ENCODE peak calls at places on chromosomes 12 and 14, in ten cellular contexts. H is activated CD8-positive, alpha-beta T cell treated with anti-CD3 and anti-CD28 coated beads for 36 hours; E is effector memory CD8-positive, alpha-beta T cell; J is left cardiac atrium; N is foreskin keratinocyte; X is upper lobe of right lung; G is natural killer cell; M is activated T-cell treated with anti-CD3 and anti-CD28 coated beads, Interleukin-2, amount 50 U/mL, for 4 hours; Y is right lobe of liver; O is heart left ventricle. V is an unnamed sample.

GRCh38 chr12:103513875-103514274 is 18.1 kb upstream of the C12orf42 start:
- ATAC-seq in H (peak; percentile 76), E (no peak), J (no peak), N (no peak), X (no peak), G (no peak), M (no peak), Y (no peak), O (no peak), V (peak; percentile 83)

GRCh38 chr14:90452366-90452765 is 55.5 kb downstream of the CALM1 start:
- ATAC-seq in H (peak; percentile 24), E (no peak), J (no peak), N (no peak), X (no peak), G (no peak), M (no peak), Y (no peak), O (no peak), V (peak; percentile 76)

GRCh38 chr12:94458882-94459772 is 540 bp downstream of the CEP83 start:
- ATAC-seq in H (no peak), E (peak; percentile 49), J (peak; percentile 73), N (no peak), X (peak; percentile 74), G (peak; percentile 32), M (peak; percentile 41), Y (peak; percentile 61), O (peak; percentile 69), V (peak; percentile 49)

GRCh38 chr14:88481089-88481488 is 73.7 kb downstream of the PTPN21 start:
- ATAC-seq in H (no peak), E (no peak), J (no peak), N (no peak), X (peak; percentile 25), G (no peak), M (no peak), Y (no peak), O (no peak), V (no peak)

GRCh38 chr14:68965261-68965761 is 13.8 kb downstream of the ACTN1 start:
- ATAC-seq in H (no peak), E (no peak), J (no peak), N (no peak), X (peak; percentile 82), G (no peak), M (no peak), Y (peak; percentile 65), O (no peak), V (no peak)

GRCh38 chr12:131701705-131702572 is 9.0 kb upstream of the SFSWAP start:
- ATAC-seq in H (no peak), E (no peak), J (no peak), N (no peak), X (no peak), G (no peak), M (no peak), Y (no peak), O (no peak), V (no peak)

GRCh38 chr14:76782115-76782884 is 21.0 kb downstream of the VASH1 start:
- ATAC-seq in H (no peak), E (no peak), J (no peak), N (no peak), X (no peak), G (no peak), M (no peak), Y (no peak), O (no peak), V (peak; percentile 2)

GRCh38 chr12:93167841-93168492 is 209.8 kb upstream of the NUDT4 start:
- ATAC-seq in H (peak; percentile 97), E (no peak), J (peak; percentile 51), N (peak; percentile 40), X (peak; percentile 68), G (peak; percentile 37), M (peak; percentile 97), Y (peak; percentile 66), O (peak; percentile 50), V (peak; percentile 99)

GRCh38 chr12:108511633-108512540 is 3.2 kb upstream of the FICD start:
- ATAC-seq in H (no peak), E (no peak), J (no peak), N (no peak), X (peak; percentile 32), G (no peak), M (no peak), Y (no peak), O (no peak), V (no peak)

GRCh38 chr12:6343518-6343917 is 1.6 kb upstream of the TNFRSF1A start:
- ATAC-seq in H (no peak), E (no peak), J (no peak), N (no peak), X (no peak), G (no peak), M (no peak), Y (no peak), O (no peak), V (no peak)

GRCh38 chr12:125755512-125755911 is 690.3 kb downstream of the AACS start:
- ATAC-seq in H (no peak), E (no peak), J (no peak), N (no peak), X (no peak), G (no peak), M (no peak), Y (no peak), O (peak; percentile 55), V (no peak)